ENCODE peak calls at places on chromosomes 4 and X, in four cellular contexts. A is NCI-H1417 treated with DMSO at 0.1 percent for 48 hours, E is HL-60, I is suprapubic skin. S is an unnamed sample.

GRCh38 chr4:3414421-3415279 is 27.1 kb upstream of the HGFAC start:
- DNase-seq in A (no peak), E (no peak), I (peak), S (no peak)

GRCh38 chrX:15849555-15849954 is 5.1 kb downstream of the AP1S2 start:
- DNase-seq in A (no peak), E (no peak), I (no peak), S (no peak)

GRCh38 chr4:111031180-111031579 is 408.3 kb upstream of the PITX2 start:
- DNase-seq in A (no peak), E (no peak), I (no peak), S (no peak)

GRCh38 chr4:25489221-25489797 is 112.2 kb downstream of the ANAPC4 start:
- DNase-seq in A (no peak), E (no peak), I (no peak), S (no peak)

GRCh38 chr4:104616401-104616820 is 121.7 kb upstream of the CXXC4 start:
- DNase-seq in A (no peak), E (no peak), I (no peak), S (no peak)

GRCh38 chrX:136725446-136726104 is 55.2 kb downstream of the ARHGEF6 start:
- DNase-seq in A (no peak), E (no peak), I (no peak), S (no peak)

GRCh38 chrX:36407886-36408285 is 488.4 kb downstream of the CFAP47 start:
- DNase-seq in A (no peak), E (no peak), I (no peak), S (no peak)

GRCh38 chrX:153564047-153564606 is 34.8 kb downstream of the CCNQ start:
- DNase-seq in A (no peak), E (no peak), I (no peak), S (no peak)

GRCh38 chr4:39406763-39407583 is at the start of gene KLB:
- DNase-seq in A (no peak), E (no peak), I (no peak), S (no peak)

GRCh38 chr4:41644288-41644914 is 104.1 kb downstream of the PHOX2B start:
- DNase-seq in A (peak), E (no peak), I (no peak), S (no peak)

GRCh38 chrX:46913710-46914109 is 1.5 kb downstream of the JADE3 start:
- DNase-seq in A (no peak), E (no peak), I (no peak), S (no peak)

GRCh38 chr4:124955476-124955875 is 242.9 kb upstream of the ANKRD50 start:
- DNase-seq in A (no peak), E (no peak), I (no peak), S (no peak)

GRCh38 chr4:8191136-8191747 is 7.8 kb upstream of the SH3TC1 start:
- DNase-seq in A (no peak), E (no peak), I (peak), S (peak)

GRCh38 chr4:129282293-129282692 is 186.3 kb downstream of the C4orf33 start:
- DNase-seq in A (peak), E (no peak), I (no peak), S (no peak)

GRCh38 chr4:108959497-108959896 is 196.6 kb upstream of the ETNPPL start:
- DNase-seq in A (no peak), E (no peak), I (no peak), S (no peak)

GRCh38 chr4:158322119-158322518 is 111.8 kb downstream of the TMEM144 start:
- DNase-seq in A (no peak), E (no peak), I (no peak), S (no peak)

GRCh38 chr4:153488719-153489384 is 22.7 kb downstream of the TMEM131L start:
- DNase-seq in A (no peak), E (no peak), I (no peak), S (peak)

GRCh38 chr4:185811509-185812364 is at the start of gene SORBS2:
- DNase-seq in A (no peak), E (no peak), I (no peak), S (no peak)

GRCh38 chrX:57573754-57574153 is 18.1 kb upstream of the ZXDB start:
- DNase-seq in A (no peak), E (no peak), I (no peak), S (no peak)

GRCh38 chr4:15004701-15005301 is 2.5 kb downstream of the CPEB2 start:
- DNase-seq in A (no peak), E (no peak), I (peak), S (peak)

GRCh38 chr4:149768477-149768876 is 47.2 kb downstream of the IQCM start:
- DNase-seq in A (no peak), E (no peak), I (no peak), S (no peak)

GRCh38 chrX:15973299-15973698 is 118.7 kb upstream of the AP1S2 start:
- DNase-seq in A (no peak), E (peak), I (no peak), S (peak)

GRCh38 chr4:154574311-154574710 is 11.5 kb downstream of the FGB start:
- DNase-seq in A (no peak), E (no peak), I (no peak), S (no peak)

GRCh38 chr4:112321768-112322684 is 24.9 kb downstream of the ALPK1 start:
- DNase-seq in A (peak), E (peak), I (no peak), S (no peak)

GRCh38 chr4:123398151-123398802 is 1.7 kb downstream of the SPRY1 start:
- DNase-seq in A (no peak), E (no peak), I (no peak), S (peak)

GRCh38 chr4:98242538-98242937 is 18.6 kb upstream of the RAP1GDS1 start:
- DNase-seq in A (no peak), E (no peak), I (no peak), S (no peak)

GRCh38 chrX:37813570-37813969 is 33.7 kb downstream of the CYBB start:
- DNase-seq in A (no peak), E (no peak), I (no peak), S (no peak)

GRCh38 chr4:146508229-146508939 is 13.4 kb downstream of the SLC10A7 start:
- DNase-seq in A (no peak), E (no peak), I (no peak), S (no peak)

GRCh38 chrX:22329783-22330182 is 57.1 kb downstream of the CBLL2 start:
- DNase-seq in A (no peak), E (no peak), I (no peak), S (no peak)

GRCh38 chrX:9374537-9374936 is 90.3 kb upstream of the TBL1X start:
- DNase-seq in A (no peak), E (no peak), I (no peak), S (no peak)

GRCh38 chr4:126708716-126709115 is 924.0 kb upstream of the INTU start:
- DNase-seq in A (no peak), E (no peak), I (no peak), S (no peak)

GRCh38 chrX:69280956-69281355 is 115.7 kb upstream of the PJA1 start:
- DNase-seq in A (no peak), E (no peak), I (no peak), S (no peak)

GRCh38 chr4:86035688-86036087 is 324.2 kb downstream of the MAPK10 start:
- DNase-seq in A (no peak), E (no peak), I (no peak), S (no peak)

GRCh38 chr4:117640836-117641235 is 393.4 kb upstream of the NDST3 start:
- DNase-seq in A (no peak), E (no peak), I (no peak), S (no peak)

GRCh38 chrX:150566734-150567182 is 1.7 kb upstream of the MTM1 start:
- DNase-seq in A (no peak), E (no peak), I (no peak), S (no peak)

S was measured in GF-D8.